ENCODE peak calls at places on chromosome 18, in four cellular contexts. C, Y, X and W are unnamed samples.

GRCh38 chr18:21826196-21826595 is 85.6 kb downstream of the MIB1 start:
- DNase-seq in X (no peak), C (no peak), Y (no peak), W (no peak)

GRCh38 chr18:44682181-44682870 is 1.6 kb downstream of the SETBP1 start:
- DNase-seq in X (no peak), C (no peak), Y (no peak), W (no peak)

GRCh38 chr18:69838620-69839411 is 108.9 kb downstream of the CD226 start:
- DNase-seq in X (peak; percentile 43), Y (no peak), C (no peak), W (no peak)

GRCh38 chr18:47382171-47382570 is 130.7 kb upstream of the SKOR2 start:
- DNase-seq in Y (no peak), C (no peak), X (no peak), W (no peak)

GRCh38 chr18:67600781-67601180 is 84.3 kb upstream of the DSEL start:
- DNase-seq in C (no peak), Y (no peak), X (no peak), W (no peak)

GRCh38 chr18:13465476-13465875 is 246.9 kb downstream of the LDLRAD4 start:
- DNase-seq in C (no peak), X (no peak), Y (no peak), W (no peak)

GRCh38 chr18:42072407-42072806 is 117.4 kb downstream of the PIK3C3 start:
- DNase-seq in X (no peak), C (no peak), Y (no peak), W (no peak)

GRCh38 chr18:35441857-35442595 is 55.7 kb downstream of the INO80C start:
- DNase-seq in X (no peak), C (no peak), Y (no peak), W (no peak)

GRCh38 chr18:3104190-3105054 is 91.5 kb upstream of the LPIN2 start:
- DNase-seq in Y (no peak), X (no peak), C (no peak), W (no peak)